ENCODE peak calls at places on chromosomes 13 and 19, in four cellular contexts. X is stomach, N is brain microvascular endothelial cell, P is HCT116. W is an unnamed sample.

GRCh38 chr19:3510727-3511126 is 4.6 kb downstream of the FZR1 start:
- DNase-seq in X (no peak), N (no peak), P (no peak), W (no peak)

GRCh38 chr13:37540228-37540627 is 58.3 kb downstream of the POSTN start:
- DNase-seq in X (no peak), N (peak; percentile 39), P (no peak), W (no peak)

GRCh38 chr13:99277629-99278028 is 19.4 kb upstream of the GPR18 start:
- DNase-seq in X (no peak), N (no peak), P (no peak), W (no peak)

GRCh38 chr13:76473552-76474134 is 412.6 kb downstream of the KCTD12 start:
- DNase-seq in X (peak; percentile 74), N (peak; percentile 81), P (peak; percentile 75), W (peak; percentile 37)

GRCh38 chr13:26254583-26255102 is 714 bp downstream of the CDK8 start:
- DNase-seq in X (peak; percentile 73), N (peak; percentile 10), P (no peak), W (no peak)

GRCh38 chr13:45242524-45242923 is 41.7 kb upstream of the KCTD4 start:
- DNase-seq in X (no peak), N (no peak), P (no peak), W (no peak)

GRCh38 chr13:86002921-86003488 is 203.8 kb upstream of the SLITRK6 start:
- DNase-seq in X (no peak), N (no peak), P (no peak), W (no peak)

GRCh38 chr19:46224773-46225172 is 4.8 kb upstream of the IGFL1 start:
- DNase-seq in X (no peak), N (no peak), P (no peak), W (no peak)

DNA sequence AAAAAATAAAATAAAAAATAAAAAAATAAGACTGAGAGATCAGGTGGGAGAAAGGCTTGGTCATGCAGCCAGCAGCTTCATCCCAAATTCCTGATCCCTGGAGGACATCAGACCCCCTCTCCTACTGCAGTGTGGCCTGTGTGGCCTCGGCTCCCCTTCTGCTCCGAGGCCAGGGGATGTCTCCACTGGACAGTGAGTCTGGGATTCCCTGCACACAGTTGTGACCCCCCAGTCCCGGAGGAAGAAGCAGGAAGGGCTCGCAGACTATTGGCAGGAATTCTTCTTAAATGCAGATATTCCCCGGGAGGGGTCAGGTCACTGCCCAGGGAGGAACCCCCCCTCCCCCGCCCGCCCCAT is 41.9 kb downstream of the ZNF627 start:
- DNase-seq in X (no peak), N (no peak), P (no peak), W (no peak)
- H3K4me3 ChIP-seq in X (peak overlapping the region; percentile 66), N (no peak overlapping the region), P (peak overlapping the region; percentile 97), W (no peak overlapping the region)

DNA sequence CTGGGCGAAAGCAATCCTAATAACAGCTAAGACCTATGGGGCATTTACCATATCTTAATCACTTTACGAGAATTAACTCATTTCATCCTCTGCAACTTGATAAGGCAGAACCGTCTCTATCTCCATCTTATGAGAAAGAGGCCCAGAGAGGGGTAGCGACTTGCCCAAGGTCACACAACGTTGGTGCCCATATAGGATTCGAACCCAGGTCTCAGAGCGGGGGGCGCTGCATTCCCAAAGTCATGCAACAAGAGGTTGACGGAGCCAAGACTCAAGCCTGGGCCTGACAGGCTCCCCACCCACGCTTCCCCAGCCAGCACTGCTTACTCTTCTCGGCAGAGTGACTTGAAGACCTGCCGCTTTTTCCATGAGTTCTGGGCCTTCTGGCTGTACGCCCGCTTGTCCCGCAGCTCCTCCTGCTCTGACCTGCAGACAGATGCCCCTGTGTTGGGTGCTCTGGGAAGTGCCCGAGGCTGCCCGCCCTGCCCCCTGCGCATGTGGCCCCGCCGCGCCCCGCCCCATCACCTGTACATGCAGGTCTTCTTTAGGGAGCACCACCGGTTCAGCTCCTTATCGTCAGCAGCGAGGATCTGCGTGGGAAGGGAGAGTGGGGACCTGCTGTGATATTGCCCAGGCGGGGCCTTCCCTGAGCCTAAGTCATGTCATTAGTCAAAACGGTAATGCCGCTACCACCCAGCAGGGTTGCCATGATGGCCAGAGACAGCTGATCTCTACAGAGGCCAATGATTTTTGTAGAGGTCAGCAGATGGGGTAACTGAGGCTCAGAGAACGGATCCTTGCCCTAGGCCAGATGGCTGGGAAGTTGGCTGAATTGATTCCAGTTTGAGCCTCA is 10.8 kb downstream of the KRI1 start:
- DNase-seq in X (no peak), N (no peak), P (no peak), W (no peak)
- TF ChIP-seq CTCF in X (no peak), N (peak; percentile 41), P (peak; percentile 31), W (no peak)

GRCh38 chr19:40598918-40599307 is 2.3 kb upstream of the LTBP4 start:
- DNase-seq in X (no peak), N (no peak), P (no peak), W (no peak)

GRCh38 chr19:40598121-40598917 is 2.9 kb upstream of the LTBP4 start:
- DNase-seq in X (peak; percentile 91), N (peak; percentile 81), P (peak; percentile 86), W (no peak)

GRCh38 chr19:40600086-40600917 is 867 bp upstream of the LTBP4 start:
- DNase-seq in X (no peak), N (no peak), P (no peak), W (no peak)

GRCh38 chr19:40601061-40601973 is at the start of gene LTBP4:
- DNase-seq in X (no peak), N (no peak), P (no peak), W (no peak)

DNA sequence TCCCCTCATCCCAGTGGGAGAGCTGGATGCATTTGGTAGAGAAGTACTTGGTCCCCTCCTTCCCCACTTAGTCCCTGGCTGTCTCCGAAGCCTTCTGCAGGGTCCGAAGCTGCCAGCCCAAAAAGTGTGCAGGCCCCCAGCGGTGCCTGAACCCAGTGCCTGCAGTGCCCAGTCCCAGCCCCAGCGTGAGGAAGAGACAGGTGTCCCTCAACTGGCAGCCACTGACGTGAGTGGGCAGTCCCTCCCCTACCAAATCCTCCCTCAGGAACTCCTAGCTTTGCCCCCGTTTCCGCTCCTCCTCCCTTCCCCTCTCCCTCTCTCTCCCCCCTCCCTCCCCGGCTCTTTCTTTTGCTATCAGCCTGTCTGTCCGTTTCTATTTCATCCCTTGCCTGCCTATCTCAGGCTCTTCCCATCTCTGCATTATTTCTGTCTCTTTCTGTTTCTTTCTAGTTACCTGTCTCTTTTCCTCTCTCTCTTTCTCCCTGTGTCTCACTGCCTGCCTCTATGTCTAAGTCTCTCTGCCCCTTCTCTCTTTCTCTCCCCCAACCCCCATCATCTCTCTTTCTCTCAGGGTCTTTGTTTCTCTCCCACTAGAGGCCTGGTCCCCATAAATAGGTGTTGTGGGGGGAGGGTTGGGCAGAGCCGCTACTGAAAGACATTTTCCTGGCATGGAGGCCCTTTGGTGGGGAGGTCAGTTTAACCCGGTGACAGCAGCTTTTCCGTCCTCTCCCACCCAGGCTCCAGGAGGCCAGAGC is 1.7 kb upstream of the LTBP4 start:
- DNase-seq in X (no peak), N (no peak), P (no peak), W (no peak)
- H3K4me3 ChIP-seq in X (no peak overlapping the region), N (no peak overlapping the region), P (no peak overlapping the region), W (no peak overlapping the region)

GRCh38 chr13:82850644-82851043 is 1031.6 kb downstream of the SLITRK1 start:
- DNase-seq in X (no peak), N (no peak), P (no peak), W (no peak)

GRCh38 chr13:82848766-82849165 is 1033.5 kb downstream of the SLITRK1 start:
- DNase-seq in X (no peak), N (no peak), P (no peak), W (no peak)

GRCh38 chr13:82847595-82847994 is 1034.7 kb downstream of the SLITRK1 start:
- DNase-seq in X (no peak), N (no peak), P (no peak), W (no peak)
- TF ChIP-seq CTCF in X (no peak), N (no peak), P (peak; percentile 23), W (peak; percentile 28)

DNA sequence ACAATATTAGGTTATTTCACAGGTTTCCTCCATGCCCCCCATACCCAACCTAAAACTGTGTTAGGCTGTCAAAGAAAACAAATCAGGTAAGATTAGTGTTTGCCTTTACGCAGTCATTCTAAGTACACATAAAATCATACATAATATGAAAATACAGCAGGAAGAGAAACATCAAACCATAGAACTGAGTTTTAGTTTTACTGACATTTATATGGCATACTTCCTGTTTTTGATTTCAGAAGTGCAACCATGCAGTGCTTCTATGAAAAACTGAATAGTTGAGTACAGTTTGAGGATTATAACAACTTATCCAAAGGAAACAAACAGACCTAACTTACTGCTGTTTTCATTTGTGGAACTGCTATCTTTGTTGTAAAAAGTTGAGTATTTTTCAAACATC is 91.3 kb downstream of the KCNRG start:
- DNase-seq in X (no peak), N (no peak), P (no peak), W (no peak)
- H3K4me3 ChIP-seq in X (no peak overlapping the region), N (no peak overlapping the region), P (no peak overlapping the region), W (no peak overlapping the region)

GRCh38 chr19:1847348-1847683 is 967 bp downstream of the REXO1 start:
- DNase-seq in X (no peak), N (peak; percentile 17), P (no peak), W (no peak)

GRCh38 chr19:1849132-1849474 is 820 bp upstream of the REXO1 start:
- DNase-seq in X (no peak), N (no peak), P (no peak), W (no peak)

GRCh38 chr19:1849999-1850398 is 1.7 kb upstream of the REXO1 start:
- DNase-seq in X (no peak), N (no peak), P (no peak), W (no peak)

GRCh38 chr19:1847684-1848398 is 442 bp downstream of the REXO1 start:
- DNase-seq in X (no peak), N (peak; percentile 56), P (no peak), W (no peak)

DNA sequence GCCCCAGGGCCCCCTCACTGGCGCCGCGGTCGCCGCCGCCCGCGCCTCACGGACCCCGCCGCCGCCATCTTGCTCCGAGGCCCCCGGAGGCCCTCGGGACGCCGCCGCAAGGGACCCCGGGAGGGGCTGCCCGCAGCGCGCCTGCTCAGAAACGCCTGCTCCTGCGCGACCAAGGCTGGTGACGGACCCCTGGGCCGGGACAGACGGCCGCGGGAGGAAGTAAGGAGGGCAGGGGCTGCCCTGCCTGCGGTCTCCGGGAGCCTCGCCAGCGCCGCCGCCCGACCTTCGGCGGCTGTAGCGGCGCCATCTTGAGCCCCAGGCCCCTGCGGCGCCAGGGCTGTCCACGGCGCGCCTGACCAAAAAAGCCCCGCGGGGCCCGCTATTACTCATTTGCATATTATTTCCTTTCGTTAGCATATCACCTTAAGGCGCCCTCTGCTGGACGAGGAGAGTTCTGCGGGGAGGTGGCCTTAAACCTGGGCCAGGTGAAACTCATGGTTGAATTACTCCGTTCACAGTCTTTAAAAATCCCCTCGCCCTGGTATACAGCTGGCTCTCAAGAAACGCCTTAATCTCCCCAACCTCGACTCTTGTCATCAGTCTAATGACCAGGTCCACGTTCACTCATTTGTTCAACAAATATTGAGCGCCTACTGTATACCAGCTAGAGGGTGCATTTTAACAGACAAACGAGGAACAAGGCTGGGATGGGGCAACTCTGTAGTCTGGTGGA is at the start of gene REXO1:
- DNase-seq in X (peak; percentile 98), N (peak; percentile 92), P (peak; percentile 88), W (no peak)
- TF ChIP-seq CTCF in X (peak; percentile 78), N (peak; percentile 91), P (peak; percentile 92), W (peak; percentile 92)

GRCh38 chr19:44848805-44849457 is 2.8 kb downstream of the NECTIN2 start:
- DNase-seq in X (no peak), N (peak; percentile 14), P (no peak), W (no peak)
- H3K4me3 ChIP-seq in X (peak overlapping the region; percentile 99), N (peak overlapping the region; percentile 93), P (peak overlapping the region; percentile 6), W (peak overlapping the region; percentile 83)

W was measured in kidney epithelial cell.